ENCODE peak calls at places on chromosomes 2 and 18, in four cellular contexts. One of them, this sample, is unnamed.

GRCh38 chr18:54209471-54210180 is 14.8 kb downstream of the MBD2 start:
- DNase-seq in HepG2: no peak
- DNase-seq in H1: no peak
- DNase-seq in GM12878: peak; percentile 61
- DNase-seq in this sample: no peak

GRCh38 chr2:191710411-191710900 is 32.5 kb downstream of the NABP1 start:
- DNase-seq in HepG2: no peak
- DNase-seq in H1: no peak
- DNase-seq in GM12878: no peak
- DNase-seq in this sample: no peak

GRCh38 chr2:98374958-98375570 is 28.8 kb downstream of the CNGA3 start:
- DNase-seq in HepG2: no peak
- DNase-seq in H1: peak; percentile 31
- DNase-seq in GM12878: no peak
- DNase-seq in this sample: no peak

GRCh38 chr2:8265827-8266226 is 416.0 kb upstream of the ID2 start:
- DNase-seq in HepG2: no peak
- DNase-seq in H1: no peak
- DNase-seq in GM12878: no peak
- DNase-seq in this sample: no peak

GRCh38 chr2:229642371-229642770 is 72.0 kb downstream of the DNER start:
- DNase-seq in HepG2: no peak
- DNase-seq in H1: no peak
- DNase-seq in GM12878: no peak
- DNase-seq in this sample: no peak

GRCh38 chr2:220756653-220757052 is 815.5 kb downstream of the EPHA4 start:
- DNase-seq in HepG2: no peak
- DNase-seq in H1: no peak
- DNase-seq in GM12878: no peak
- DNase-seq in this sample: no peak

GRCh38 chr2:240989451-240990265 is 8.8 kb upstream of the SNED1 start:
- DNase-seq in HepG2: peak; percentile 77
- DNase-seq in H1: peak; percentile 48
- DNase-seq in GM12878: no peak
- DNase-seq in this sample: no peak

GRCh38 chr2:130371723-130372054 is 15.8 kb downstream of the PTPN18 start:
- DNase-seq in HepG2: no peak
- DNase-seq in H1: no peak
- DNase-seq in GM12878: no peak
- DNase-seq in this sample: no peak

GRCh38 chr18:63511285-63511684 is 30.9 kb upstream of the SERPINB12 start:
- DNase-seq in HepG2: peak; percentile 37
- DNase-seq in H1: peak; percentile 68
- DNase-seq in GM12878: no peak
- DNase-seq in this sample: peak; percentile 47

GRCh38 chr18:75915941-75916640 is 488.6 kb upstream of the SMIM21 start:
- DNase-seq in HepG2: no peak
- DNase-seq in H1: peak; percentile 94
- DNase-seq in GM12878: no peak
- DNase-seq in this sample: peak; percentile 43

GRCh38 chr2:134178109-134178877 is 75.6 kb upstream of the MGAT5 start:
- DNase-seq in HepG2: no peak
- DNase-seq in H1: no peak
- DNase-seq in GM12878: no peak
- DNase-seq in this sample: no peak

GRCh38 chr18:36580266-36580665 is 248.5 kb downstream of the TPGS2 start:
- DNase-seq in HepG2: no peak
- DNase-seq in H1: no peak
- DNase-seq in GM12878: no peak
- DNase-seq in this sample: no peak

GRCh38 chr18:36579311-36579710 is 249.5 kb downstream of the TPGS2 start:
- DNase-seq in HepG2: no peak
- DNase-seq in H1: no peak
- DNase-seq in GM12878: no peak
- DNase-seq in this sample: no peak

GRCh38 chr18:36583155-36583745 is 245.6 kb downstream of the TPGS2 start:
- DNase-seq in HepG2: no peak
- DNase-seq in H1: peak; percentile 78
- DNase-seq in GM12878: peak; percentile 17
- DNase-seq in this sample: peak; percentile 73

GRCh38 chr18:36578871-36579270 is 249.9 kb downstream of the TPGS2 start:
- DNase-seq in HepG2: no peak
- DNase-seq in H1: no peak
- DNase-seq in GM12878: no peak
- DNase-seq in this sample: no peak

GRCh38 chr18:36580874-36581750 is 247.7 kb downstream of the TPGS2 start:
- DNase-seq in HepG2: no peak
- DNase-seq in H1: no peak
- DNase-seq in GM12878: no peak
- DNase-seq in this sample: no peak
- TF ChIP-seq ZNF274 in HepG2: no peak
- TF ChIP-seq ZNF274 in H1: no peak
- TF ChIP-seq ZNF274 in GM12878: no peak
- TF ChIP-seq ZNF274 in this sample: no peak

DNA sequence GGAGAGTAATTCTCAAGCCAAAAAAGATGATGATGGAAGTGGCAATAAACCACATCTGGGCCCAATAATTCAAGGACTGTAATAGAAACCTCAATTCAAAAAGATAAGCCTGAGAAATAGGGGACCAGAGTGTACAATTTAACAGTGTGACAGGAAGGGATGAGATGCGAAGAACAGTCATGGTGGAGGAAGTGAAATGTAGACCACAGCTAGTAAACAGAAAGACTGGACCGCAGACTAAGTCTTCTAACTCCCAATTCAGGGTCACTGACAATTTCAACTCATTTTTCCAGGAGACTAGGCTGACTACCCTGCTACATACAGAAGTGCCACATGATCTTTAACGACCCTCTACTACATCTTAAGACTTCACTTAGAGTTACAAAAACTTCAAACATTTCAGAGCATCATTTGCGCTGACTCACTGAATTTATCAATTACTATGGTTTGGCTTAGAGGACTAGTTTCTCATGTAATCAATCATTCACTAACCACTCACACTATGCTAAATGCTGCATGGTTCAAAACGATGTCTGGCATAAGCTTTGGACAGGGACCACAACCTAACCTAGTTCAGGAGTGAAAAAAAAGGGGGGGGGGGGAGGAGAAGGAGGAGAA is 9.0 kb downstream of the CUL3 start:
- DNase-seq in HepG2: no peak
- DNase-seq in H1: no peak
- DNase-seq in GM12878: peak; percentile 43
- DNase-seq in this sample: no peak
- H3K4me3 ChIP-seq in HepG2: no peak overlapping the region
- H3K4me3 ChIP-seq in H1: no peak overlapping the region
- H3K4me3 ChIP-seq in GM12878: peak overlapping the region; percentile 53
- H3K4me3 ChIP-seq in this sample: no peak overlapping the region

DNA sequence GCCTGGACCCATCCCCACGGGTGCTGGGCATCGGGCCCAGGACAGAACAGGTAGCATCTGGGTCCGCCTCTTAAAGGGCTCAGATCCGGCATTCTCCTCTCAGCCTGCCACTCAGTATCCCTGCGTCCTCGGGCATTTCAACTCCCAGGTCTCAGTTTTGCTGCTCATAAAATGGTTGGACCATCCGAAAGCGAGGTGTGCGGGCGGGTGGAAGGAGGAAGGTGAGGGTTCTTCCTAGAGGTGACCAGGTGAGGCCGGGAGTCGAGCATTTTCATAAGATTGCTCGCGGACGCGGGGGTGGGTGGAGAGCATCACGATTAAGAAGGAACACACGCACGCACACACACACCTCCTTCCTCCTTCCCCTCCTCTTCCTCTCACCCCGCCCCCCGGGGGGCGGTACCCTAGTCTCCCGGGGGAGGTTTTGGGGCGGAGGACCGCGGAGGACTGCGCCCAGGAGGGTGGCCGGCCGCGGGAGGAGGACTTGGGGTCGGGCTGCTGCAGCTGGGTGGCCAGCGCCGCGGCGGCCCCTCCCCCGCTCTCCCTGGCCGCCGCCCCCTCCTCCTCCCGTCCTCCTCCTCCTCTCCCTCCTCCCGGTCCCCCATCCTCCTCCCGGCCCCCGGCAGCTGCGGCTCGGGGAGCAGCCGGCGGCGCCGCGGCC is 97.9 kb upstream of the GPR45 start:
- DNase-seq in HepG2: no peak
- DNase-seq in H1: peak; percentile 85
- DNase-seq in GM12878: no peak
- DNase-seq in this sample: no peak
- TF ChIP-seq SUZ12 in HepG2: no peak
- TF ChIP-seq SUZ12 in H1: peak; percentile 31
- TF ChIP-seq SUZ12 in GM12878: no peak
- TF ChIP-seq SUZ12 in this sample: no peak

DNA sequence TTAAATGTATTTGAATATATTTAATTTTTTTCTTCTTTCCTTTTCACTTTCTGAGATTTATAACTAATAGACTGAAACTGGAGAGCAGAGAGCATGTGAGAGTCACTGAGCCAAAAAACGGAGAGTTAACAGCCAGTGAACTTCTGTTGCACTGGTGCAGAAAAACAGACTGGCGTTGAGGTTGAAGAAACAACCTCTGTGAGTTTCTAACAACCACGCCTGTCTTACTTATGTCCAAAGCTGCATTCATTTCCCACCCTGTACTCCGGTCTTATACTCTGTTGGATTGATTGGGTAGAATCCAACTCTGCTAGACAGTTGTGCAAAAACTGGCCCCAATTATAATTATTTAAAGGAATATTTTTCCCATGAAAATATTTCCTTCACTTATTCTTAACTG is 9.5 kb downstream of the CYP1B1 start:
- DNase-seq in HepG2: no peak
- DNase-seq in H1: no peak
- DNase-seq in GM12878: no peak
- DNase-seq in this sample: no peak
- TF ChIP-seq ZNF274 in HepG2: no peak
- TF ChIP-seq ZNF274 in H1: no peak
- TF ChIP-seq ZNF274 in GM12878: no peak
- TF ChIP-seq ZNF274 in this sample: no peak

DNA sequence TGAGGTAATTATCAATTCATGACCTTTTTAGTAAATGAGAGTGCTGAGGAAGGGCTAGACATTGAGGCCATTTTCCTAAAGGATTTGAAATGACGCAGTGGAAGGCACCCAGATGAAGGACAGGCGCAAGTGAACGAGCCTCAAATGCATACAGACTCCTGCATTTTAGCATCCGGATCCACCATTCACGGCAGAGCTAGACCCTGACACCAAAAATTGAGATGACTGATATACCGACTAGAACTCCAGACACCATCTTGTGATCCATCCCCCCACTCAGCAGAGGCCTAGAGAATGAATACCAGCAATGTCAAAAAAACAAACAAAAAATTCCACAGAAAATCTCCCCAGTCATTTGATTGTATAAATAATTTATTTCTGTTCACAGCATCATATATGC is 4.2 kb downstream of the ARL4C start:
- DNase-seq in HepG2: no peak
- DNase-seq in H1: no peak
- DNase-seq in GM12878: no peak
- DNase-seq in this sample: no peak
- H3K4me3 ChIP-seq in HepG2: no peak overlapping the region
- H3K4me3 ChIP-seq in H1: no peak overlapping the region
- H3K4me3 ChIP-seq in GM12878: no peak overlapping the region
- H3K4me3 ChIP-seq in this sample: no peak overlapping the region

GRCh38 chr2:216849987-216850386 is 9.9 kb downstream of the TNP1 start:
- DNase-seq in HepG2: no peak
- DNase-seq in H1: no peak
- DNase-seq in GM12878: no peak
- DNase-seq in this sample: no peak
- TF ChIP-seq SUZ12 in HepG2: no peak
- TF ChIP-seq SUZ12 in H1: no peak
- TF ChIP-seq SUZ12 in GM12878: no peak
- TF ChIP-seq SUZ12 in this sample: no peak

This sample was measured in NT2/D1.